ENCODE peak calls at places on chromosomes 12 and 14, in seven cellular contexts. U is esophagus squamous epithelium; S is right cardiac atrium; L is CD8-positive, alpha-beta memory T cell; R is tibial nerve; T is heart right ventricle; C is cardiac muscle cell. D is an unnamed sample.

GRCh38 chr12:19234171-19234704 is 104.7 kb downstream of the PLEKHA5 start:
- DNase-seq in S (no peak), R (no peak), T (no peak), U (no peak), L (no peak), C (peak; percentile 59), D (no peak)

GRCh38 chr12:15453613-15454012 is 131.3 kb downstream of the PTPRO start:
- DNase-seq in U (no peak), T (no peak), C (no peak), R (no peak), S (no peak), L (no peak), D (no peak)

GRCh38 chr12:127327986-127328385 is 939.0 kb upstream of the TMEM132C start:
- DNase-seq in T (no peak), R (no peak), U (no peak), S (no peak), C (no peak), L (no peak), D (no peak)

GRCh38 chr14:73759183-73759713 is 45.1 kb upstream of the PNMA1 start:
- DNase-seq in T (peak; percentile 86), U (no peak), L (no peak), S (peak; percentile 94), R (no peak), C (peak; percentile 78), D (peak; percentile 68)

GRCh38 chr12:107594995-107595394 is 90.6 kb upstream of the PWP1 start:
- DNase-seq in R (no peak), L (no peak), C (no peak), T (no peak), U (no peak), S (no peak), D (no peak)

GRCh38 chr12:78421011-78421410 is 443.6 kb upstream of the SYT1 start:
- DNase-seq in T (no peak), L (no peak), C (no peak), S (no peak), R (no peak), U (no peak), D (no peak)

GRCh38 chr12:107458163-107458562 is 227.4 kb upstream of the PWP1 start:
- DNase-seq in R (no peak), L (no peak), T (peak; percentile 21), C (peak; percentile 2), S (no peak), U (no peak), D (no peak)

GRCh38 chr12:31859232-31859977 is 99.8 kb upstream of the RESF1 start:
- DNase-seq in T (no peak), S (no peak), C (no peak), U (no peak), R (no peak), L (no peak), D (no peak)

GRCh38 chr14:52244997-52245396 is 22.5 kb upstream of the PTGDR start:
- DNase-seq in L (no peak), C (no peak), S (no peak), R (no peak), T (no peak), U (no peak), D (no peak)

GRCh38 chr12:131452444-131452860 is 258.4 kb upstream of the SFSWAP start:
- DNase-seq in R (no peak), C (no peak), S (no peak), T (no peak), U (no peak), L (no peak), D (peak; percentile 54)

GRCh38 chr12:128684357-128684756 is 139.4 kb downstream of the SLC15A4 start:
- DNase-seq in C (no peak), T (no peak), S (peak; percentile 67), U (no peak), L (no peak), R (no peak), D (no peak)

GRCh38 chr12:100706029-100706428 is 88.5 kb upstream of the ANO4 start:
- DNase-seq in L (no peak), U (no peak), T (no peak), S (no peak), R (no peak), C (peak; percentile 42), D (no peak)

GRCh38 chr14:70811578-70811977 is 2.3 kb upstream of the MAP3K9 start:
- DNase-seq in C (no peak), T (no peak), S (no peak), R (no peak), U (no peak), L (no peak), D (no peak)

GRCh38 chr12:117809509-117809908 is 159.3 kb downstream of the KSR2 start:
- DNase-seq in S (no peak), U (no peak), R (no peak), L (no peak), C (no peak), T (no peak), D (no peak)

GRCh38 chr12:26648584-26648983 is 184.4 kb downstream of the ITPR2 start:
- DNase-seq in L (no peak), S (no peak), U (no peak), C (peak; percentile 90), T (no peak), R (no peak), D (no peak)

GRCh38 chr12:42326466-42327226 is 679 bp downstream of the PPHLN1 start:
- DNase-seq in S (no peak), R (no peak), U (no peak), L (no peak), C (peak; percentile 50), T (no peak), D (peak; percentile 11)

GRCh38 chr12:13135336-13136178 is 32.1 kb upstream of the GSG1 start:
- DNase-seq in T (no peak), R (no peak), S (peak; percentile 56), C (peak; percentile 86), L (no peak), U (no peak), D (no peak)

GRCh38 chr12:26298785-26299621 is 103.6 kb downstream of the SSPN start:
- DNase-seq in T (no peak), L (no peak), U (no peak), S (no peak), C (peak; percentile 72), R (no peak), D (no peak)

GRCh38 chr12:2961705-2962104 is 2.5 kb downstream of the TEAD4 start:
- DNase-seq in S (no peak), C (no peak), U (no peak), T (no peak), L (no peak), R (no peak), D (peak; percentile 27)

GRCh38 chr12:57887631-57888406 is 41.3 kb upstream of the CTDSP2 start:
- DNase-seq in S (peak; percentile 73), T (no peak), R (no peak), C (peak; percentile 75), L (no peak), U (no peak), D (no peak)

GRCh38 chr12:112792743-112793142 is 1.2 kb downstream of the RPH3A start:
- DNase-seq in S (no peak), U (no peak), R (no peak), C (no peak), T (no peak), L (no peak), D (no peak)

GRCh38 chr14:99522025-99522401 is 40.8 kb downstream of the CCNK start:
- DNase-seq in S (peak; percentile 44), R (no peak), C (no peak), U (no peak), T (no peak), L (no peak), D (no peak)

GRCh38 chr12:85275359-85275758 is 4.7 kb upstream of the ALX1 start:
- DNase-seq in T (no peak), C (no peak), S (peak; percentile 13), L (no peak), R (no peak), U (no peak), D (no peak)

GRCh38 chr12:22282283-22282682 is 52.2 kb downstream of the ST8SIA1 start:
- DNase-seq in C (peak; percentile 82), L (no peak), R (no peak), U (no peak), S (no peak), T (no peak), D (no peak)

DNA sequence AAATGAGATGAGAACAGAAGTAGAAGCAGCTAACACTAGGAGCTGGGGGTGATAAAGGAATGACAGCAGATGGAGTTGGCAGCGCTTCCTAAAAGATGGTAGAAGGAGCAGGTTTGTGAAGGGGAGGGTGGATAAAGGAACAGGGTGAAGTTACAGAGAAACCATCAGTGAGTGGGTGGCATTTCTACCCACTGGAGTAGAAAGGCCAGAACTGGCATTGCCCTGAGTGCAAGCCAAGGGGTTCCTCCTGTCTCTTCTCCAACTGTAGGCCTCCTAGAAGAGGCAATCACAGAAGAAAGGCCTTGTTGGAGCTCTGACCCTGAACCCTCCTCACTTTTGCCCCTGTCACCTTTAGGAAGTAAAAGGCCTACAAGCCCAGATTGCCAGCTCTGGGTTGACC is 2.2 kb downstream of the KRT18 start:
- DNase-seq in C (no peak), U (no peak), S (no peak), R (no peak), L (no peak), T (no peak), D (no peak)
- H3K4me3 ChIP-seq in C (peak overlapping the region; percentile 86), U (no peak overlapping the region), S (no peak overlapping the region), R (no peak overlapping the region), L (no peak overlapping the region), T (no peak overlapping the region), D (no peak overlapping the region)

GRCh38 chr14:42517786-42518530 is 911.3 kb downstream of the LRFN5 start:
- DNase-seq in S (no peak), R (no peak), C (no peak), L (no peak), U (no peak), T (no peak), D (no peak)
- H3K4me1 ChIP-seq in S (no peaks in the 10 kb centered on the region), R (no peaks in the 10 kb centered on the region), C (no peaks in the 10 kb centered on the region), L (no peaks in the 10 kb centered on the region), U (no peaks in the 10 kb centered on the region), T (no peaks in the 10 kb centered on the region), D (no peaks in the 10 kb centered on the region)

DNA sequence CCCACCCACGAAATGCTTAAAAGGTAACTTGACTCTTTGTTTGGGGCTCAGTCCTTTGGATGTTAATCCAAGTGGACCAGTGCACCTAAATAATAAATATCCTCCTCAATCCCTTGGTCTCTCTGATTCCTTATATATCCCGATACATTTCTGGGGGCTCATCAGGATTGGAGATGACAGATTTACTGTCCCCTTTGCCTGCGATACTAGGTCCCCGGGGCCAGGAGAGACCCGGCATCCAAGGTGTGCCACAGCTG is 26.2 kb downstream of the KLRK1 start:
- DNase-seq in L (no peak), U (no peak), T (no peak), S (no peak), R (no peak), C (no peak), D (no peak)
- H3K4me3 ChIP-seq in L (peak overlapping the region; percentile 97), U (peak overlapping the region; percentile 70), T (peak overlapping the region; percentile 96), S (peak overlapping the region; percentile 92), R (peak overlapping the region; percentile 63), C (no peak overlapping the region), D (peak overlapping the region; percentile 1)

DNA sequence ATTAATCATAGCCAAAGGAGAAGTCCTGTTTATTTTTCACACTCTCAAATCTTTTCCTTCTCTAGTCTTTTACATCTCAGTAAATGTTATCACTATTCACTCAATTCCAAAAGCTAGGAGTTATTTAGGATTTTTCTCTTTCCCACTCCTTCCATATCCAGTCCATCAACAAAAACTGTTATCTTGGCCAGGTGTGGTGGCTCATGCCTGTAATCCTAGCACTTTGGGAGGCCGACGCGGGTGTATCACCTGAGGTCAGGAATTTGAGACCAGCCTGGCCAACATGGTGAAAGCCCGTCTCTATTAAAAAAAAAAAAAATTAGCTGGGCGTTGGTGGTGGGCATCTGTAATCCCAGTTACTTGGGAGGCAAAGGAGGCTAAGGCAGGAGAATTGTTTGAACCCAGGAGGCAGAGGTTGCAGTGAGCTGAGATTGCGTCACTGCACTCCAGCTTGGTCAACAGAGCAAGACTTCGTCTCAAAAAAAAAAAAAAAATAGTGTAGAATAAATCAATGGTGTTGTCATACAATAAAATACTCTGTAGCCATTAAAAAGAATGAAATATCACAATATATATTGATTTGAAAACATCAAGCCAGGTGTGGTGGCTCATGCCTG is 46.6 kb upstream of the FOXJ2 start:
- DNase-seq in R (no peak), T (no peak), L (no peak), C (no peak), S (no peak), U (no peak), D (no peak)
- H3K4me1 ChIP-seq in R (no peaks in the 10 kb centered on the region), T (no peaks in the 10 kb centered on the region), L (peaks cover 18% of the 10 kb centered on the region), C (peaks cover 23% of the 10 kb centered on the region), S (no peaks in the 10 kb centered on the region), U (no peaks in the 10 kb centered on the region), D (peaks cover 21% of the 10 kb centered on the region)